ENCODE peak calls at places on chromosomes 3 and 15, in ten cellular contexts. O is epithelial cell of esophagus, X is tibial nerve, W is AG10803, S is HFF-Myc, G is body of pancreas, E is GM12865, A is pancreas, V is BJ, C is endothelial cell of umbilical vein. M is an unnamed sample.

GRCh38 chr3:186754006-186754405 is 29.4 kb upstream of the EIF4A2 start:
- DNase-seq in E (no peak), C (no peak), S (no peak), V (no peak), O (peak; percentile 93), G (no peak), A (no peak), W (no peak), X (no peak), M (no peak)

GRCh38 chr15:69389426-69389825 is 24.7 kb upstream of the KIF23 start:
- DNase-seq in A (peak; percentile 74), C (no peak), S (no peak), V (no peak), X (no peak), E (no peak), O (no peak), W (no peak), G (peak; percentile 69), M (no peak)

GRCh38 chr3:127152676-127153505 is 40.0 kb upstream of the PRR23E start:
- DNase-seq in X (no peak), O (no peak), V (no peak), W (no peak), A (no peak), E (no peak), S (no peak), G (no peak), C (no peak), M (no peak)

GRCh38 chr3:146313411-146314111 is 62.7 kb upstream of the PLSCR4 start:
- DNase-seq in X (no peak), O (peak; percentile 67), C (peak; percentile 91), W (peak; percentile 92), A (no peak), S (peak; percentile 70), G (no peak), V (peak; percentile 64), E (peak; percentile 5), M (peak; percentile 66)

GRCh38 chr3:173617490-173617889 is 219.9 kb downstream of the NLGN1 start:
- DNase-seq in W (no peak), G (peak; percentile 70), E (no peak), S (no peak), X (no peak), O (no peak), V (no peak), C (no peak), A (peak; percentile 60), M (no peak)

GRCh38 chr3:149494759-149495580 is 20.5 kb downstream of the TM4SF4 start:
- DNase-seq in G (no peak), C (no peak), V (no peak), X (no peak), E (no peak), W (peak; percentile 54), A (no peak), S (no peak), O (peak; percentile 86), M (peak; percentile 42)

GRCh38 chr3:54374214-54374855 is 252.0 kb downstream of the CACNA2D3 start:
- DNase-seq in W (no peak), E (peak; percentile 24), X (no peak), O (no peak), S (no peak), C (no peak), V (no peak), A (no peak), G (peak; percentile 31), M (no peak)

GRCh38 chr3:50242778-50243551 is 7.0 kb downstream of the GNAI2 start:
- DNase-seq in A (no peak), E (peak; percentile 58), S (no peak), W (peak; percentile 51), G (no peak), O (peak; percentile 58), C (peak; percentile 93), V (no peak), X (no peak), M (peak; percentile 55)

GRCh38 chr3:150168694-150169093 is 198.0 kb upstream of the PFN2 start:
- DNase-seq in G (peak; percentile 62), E (no peak), C (no peak), V (no peak), W (peak; percentile 59), S (no peak), X (peak; percentile 14), A (peak; percentile 57), O (no peak), M (no peak)

GRCh38 chr15:49675051-49675450 is 54.2 kb downstream of the DTWD1 start:
- DNase-seq in W (peak; percentile 93), C (peak; percentile 5), O (peak; percentile 92), S (peak; percentile 74), V (peak; percentile 43), E (no peak), A (no peak), G (no peak), X (no peak), M (peak; percentile 68)

GRCh38 chr15:49673861-49674260 is 53.0 kb downstream of the DTWD1 start:
- DNase-seq in S (no peak), C (no peak), E (no peak), O (peak; percentile 20), V (no peak), A (no peak), G (no peak), W (no peak), X (no peak), M (no peak)

GRCh38 chr15:49674370-49674769 is 53.5 kb downstream of the DTWD1 start:
- DNase-seq in E (no peak), O (no peak), C (no peak), X (no peak), S (no peak), G (no peak), A (no peak), V (no peak), W (peak; percentile 75), M (peak; percentile 61)

GRCh38 chr15:49678655-49679054 is 57.8 kb downstream of the DTWD1 start:
- DNase-seq in V (no peak), E (no peak), C (no peak), A (no peak), O (no peak), G (no peak), W (no peak), S (no peak), X (no peak), M (no peak)
- TF ChIP-seq CTCF in V (no peak), E (no peak), C (no peak), A (no peak), O (no peak), G (no peak), W (no peak), S (no peak), X (no peak), M (no peak)

DNA sequence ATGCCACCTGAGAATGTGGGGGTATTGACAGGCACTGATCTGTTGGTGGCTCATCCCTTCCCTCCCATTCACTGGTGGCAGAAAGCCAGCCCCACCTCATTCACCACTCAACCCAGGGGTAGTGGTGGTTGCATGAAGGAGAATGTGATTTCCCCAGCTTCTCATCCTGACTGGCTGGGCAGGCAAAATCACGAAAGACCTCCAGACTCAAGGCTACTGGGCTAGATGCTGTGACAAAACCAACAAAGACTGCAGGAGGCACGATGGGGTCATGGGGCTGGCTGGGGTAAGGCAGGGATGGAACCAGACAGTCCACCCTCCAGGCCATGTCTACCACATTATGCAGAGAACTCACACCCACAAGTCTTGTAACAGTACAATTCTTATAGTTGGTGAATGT is 33.9 kb downstream of the FSTL1 start:
- DNase-seq in E (no peak), O (no peak), A (no peak), G (peak; percentile 18), V (no peak), X (no peak), W (no peak), C (no peak), S (no peak), M (no peak)
- H3K4me3 ChIP-seq in E (no peak overlapping the region), O (peak overlapping the region; percentile 22), A (peak overlapping the region; percentile 18), G (no peak overlapping the region), V (no peak overlapping the region), X (no peak overlapping the region), W (no peak overlapping the region), C (no peak overlapping the region), S (no peak overlapping the region), M (peak overlapping the region; percentile 23)

GRCh38 chr3:47781685-47782537 is at the start of gene SMARCC1:
- DNase-seq in A (peak; percentile 98), W (peak; percentile 96), C (peak; percentile 98), E (peak; percentile 99), G (peak; percentile 99), O (peak; percentile 98), X (peak; percentile 95), S (peak; percentile 93), V (peak; percentile 82), M (peak; percentile 97)
- TF ChIP-seq CTCF in A (no peak), W (no peak), C (no peak), E (no peak), G (peak; percentile 30), O (peak; percentile 6), X (peak; percentile 7), S (no peak), V (peak; percentile 3), M (no peak)

GRCh38 chr15:60001642-60002527 is 2.2 kb upstream of the FOXB1 start:
- DNase-seq in G (no peak), X (no peak), W (no peak), E (no peak), C (no peak), V (no peak), S (no peak), O (no peak), A (no peak), M (no peak)

GRCh38 chr15:60004019-60004845 is at the start of gene FOXB1:
- DNase-seq in O (no peak), W (no peak), X (no peak), E (no peak), C (no peak), S (no peak), V (no peak), A (no peak), G (no peak), M (no peak)

GRCh38 chr15:60002528-60003218 is 1.4 kb upstream of the FOXB1 start:
- DNase-seq in C (no peak), S (no peak), G (no peak), E (no peak), A (no peak), V (no peak), O (no peak), X (no peak), W (no peak), M (no peak)

GRCh38 chr15:60004846-60005351 is 788 bp downstream of the FOXB1 start:
- DNase-seq in C (peak; percentile 13), G (no peak), A (peak; percentile 12), O (peak; percentile 39), V (no peak), X (no peak), S (no peak), E (no peak), W (peak; percentile 5), M (peak; percentile 10)

DNA sequence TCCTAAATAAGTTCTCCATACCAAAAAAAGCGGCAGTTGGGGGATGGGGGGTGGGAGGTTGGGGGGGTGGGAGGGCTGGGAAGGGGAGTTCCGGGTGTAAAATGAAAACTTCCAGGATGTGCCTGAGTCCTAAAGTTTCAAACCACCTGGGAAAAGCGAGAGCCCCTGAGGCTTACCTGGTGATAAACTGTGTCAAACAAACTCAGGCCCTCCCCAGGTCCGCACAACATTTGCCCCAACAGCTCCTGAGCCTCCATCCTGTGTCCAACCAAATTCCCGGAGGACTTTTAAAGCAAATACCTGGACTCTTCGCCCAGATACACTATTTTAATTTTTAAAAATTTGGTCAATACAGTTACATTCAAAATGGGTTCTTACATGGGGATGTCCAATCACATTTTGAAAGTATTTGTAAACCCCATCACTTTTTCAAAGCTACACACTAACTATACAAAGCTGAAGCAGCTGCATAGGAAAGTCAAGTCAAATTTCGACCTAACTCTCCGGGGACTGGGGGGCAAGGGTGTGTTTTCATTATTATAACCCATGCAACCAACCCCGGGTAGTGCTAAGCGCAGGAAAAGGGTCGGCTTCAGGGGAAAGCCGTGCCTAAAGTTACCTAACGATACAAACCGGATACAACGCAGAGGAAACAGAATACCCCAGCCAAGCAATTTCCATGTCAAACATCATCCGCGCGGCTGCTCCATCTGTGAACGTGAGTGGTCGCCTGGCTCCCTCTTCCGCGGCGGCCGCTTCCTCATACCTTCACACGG is 680 bp upstream of the FOXB1 start:
- DNase-seq in W (no peak), E (no peak), G (no peak), V (no peak), X (no peak), C (no peak), O (no peak), S (no peak), A (no peak), M (no peak)
- H3K4me3 ChIP-seq in W (no peak overlapping the region), E (no peak overlapping the region), G (no peak overlapping the region), V (no peak overlapping the region), X (no peak overlapping the region), C (no peak overlapping the region), O (no peak overlapping the region), S (no peak overlapping the region), A (no peak overlapping the region), M (no peak overlapping the region)